ENCODE peak calls at places on chromosomes 7 and 10, in five cellular contexts. Y is CD8-positive, alpha-beta memory T cell; W is GM12891; J is amniotic epithelial cell; X is A549. S is an unnamed sample.

GRCh38 chr10:122478971-122479370 is 17.6 kb downstream of the HTRA1 start:
- DNase-seq in Y (no peak), W (no peak), X (no peak), J (no peak), S (no peak)

GRCh38 chr7:926061-927030 is 28.1 kb downstream of the ADAP1 start:
- DNase-seq in J (no peak), W (no peak), Y (no peak), X (no peak), S (peak)

GRCh38 chr10:68517188-68517587 is 10.1 kb downstream of the SLC25A16 start:
- DNase-seq in W (no peak), Y (no peak), J (peak), X (no peak), S (peak)

GRCh38 chr10:1095498-1095897 is 39.3 kb downstream of the WDR37 start:
- DNase-seq in Y (no peak), J (no peak), W (no peak), X (no peak), S (no peak)

GRCh38 chr7:94348142-94348541 is 46.6 kb upstream of the COL1A2 start:
- DNase-seq in W (no peak), Y (no peak), X (no peak), J (peak), S (no peak)

GRCh38 chr7:69568266-69568665 is 30.0 kb upstream of the AUTS2 start:
- DNase-seq in X (no peak), J (no peak), Y (no peak), W (no peak), S (no peak)

GRCh38 chr7:103343758-103344452 is 662 bp downstream of the DNAJC2 start:
- DNase-seq in J (peak), W (peak), Y (no peak), X (peak), S (peak)

GRCh38 chr7:130667593-130668257 is 823 bp downstream of the COPG2 start:
- DNase-seq in X (no peak), J (peak), Y (no peak), W (no peak), S (no peak)

GRCh38 chr10:46787321-46787615 is 124.0 kb upstream of the PTPN20 start:
- DNase-seq in W (no peak), X (peak), J (peak), Y (peak), S (peak)